ENCODE peak calls at places on chromosomes 5 and 9, in six cellular contexts. Z, H, C, G, E and Q are unnamed samples.

GRCh38 chr5:97752871-97753270 is 569.8 kb upstream of the RIOK2 start:
- DNase-seq in E (no peak), C (no peak), Z (no peak), G (no peak), H (no peak), Q (no peak)

GRCh38 chr5:1396029-1396816 is 49.0 kb downstream of the SLC6A3 start:
- DNase-seq in Z (no peak), E (no peak), G (peak), C (no peak), H (no peak), Q (no peak)

GRCh38 chr9:114845373-114845772 is 39.5 kb upstream of the TNFSF15 start:
- DNase-seq in H (no peak), Z (no peak), E (no peak), G (no peak), C (no peak), Q (no peak)

GRCh38 chr5:177507165-177507564 is 2.5 kb downstream of the DOK3 start:
- DNase-seq in G (no peak), Z (no peak), H (no peak), C (no peak), E (no peak), Q (no peak)

GRCh38 chr9:107039546-107039945 is 176.6 kb downstream of the ZNF462 start:
- DNase-seq in E (no peak), G (no peak), H (no peak), C (no peak), Z (no peak), Q (no peak)

GRCh38 chr5:78698218-78698751 is 49.7 kb upstream of the LHFPL2 start:
- DNase-seq in C (no peak), E (no peak), G (no peak), Z (no peak), H (no peak), Q (peak)

GRCh38 chr9:33638516-33638915 is 114.5 kb downstream of the ANKRD18B start:
- DNase-seq in G (no peak), H (no peak), Z (no peak), E (no peak), C (no peak), Q (no peak)

GRCh38 chr5:74316064-74316586 is 324.4 kb downstream of the ENC1 start:
- DNase-seq in G (peak), C (no peak), E (no peak), Z (no peak), H (no peak), Q (no peak)

GRCh38 chr5:100903036-100903887 is at the start of gene ST8SIA4:
- DNase-seq in C (peak), E (peak), G (peak), Z (peak), H (peak), Q (peak)

GRCh38 chr5:94667937-94668336 is 49.5 kb downstream of the SLF1 start:
- DNase-seq in G (no peak), E (no peak), Z (no peak), H (no peak), C (no peak), Q (no peak)

GRCh38 chr5:78574157-78574673 is 74.4 kb downstream of the LHFPL2 start:
- DNase-seq in C (no peak), H (peak), E (no peak), G (no peak), Z (no peak), Q (no peak)

GRCh38 chr5:78624992-78625391 is 23.6 kb downstream of the LHFPL2 start:
- DNase-seq in G (no peak), Z (no peak), C (no peak), E (no peak), H (no peak), Q (no peak)

GRCh38 chr9:98852463-98852735 is 44.9 kb downstream of the GALNT12 start:
- DNase-seq in C (no peak), Z (no peak), H (no peak), E (no peak), G (no peak), Q (no peak)

GRCh38 chr5:13831236-13831810 is 113.2 kb downstream of the DNAH5 start:
- DNase-seq in H (no peak), G (no peak), Z (no peak), C (no peak), E (no peak), Q (no peak)

GRCh38 chr9:89497181-89497963 is 541 bp downstream of the SEMA4D start:
- DNase-seq in C (no peak), H (no peak), G (no peak), Z (no peak), E (no peak), Q (no peak)

GRCh38 chr9:116152941-116153764 is 438 bp upstream of the PAPPA start:
- DNase-seq in Z (no peak), G (no peak), E (no peak), H (no peak), C (peak), Q (no peak)

GRCh38 chr9:89436963-89437625 is 60.8 kb downstream of the SEMA4D start:
- DNase-seq in E (no peak), H (peak), C (no peak), Z (peak), G (peak), Q (no peak)

GRCh38 chr5:2029206-2029605 is 146.5 kb upstream of the IRX4 start:
- DNase-seq in C (no peak), G (no peak), H (no peak), E (no peak), Z (no peak), Q (no peak)

GRCh38 chr5:6875376-6875775 is 162.1 kb downstream of the TENT4A start:
- DNase-seq in E (no peak), C (no peak), G (no peak), Z (no peak), H (no peak), Q (no peak)

GRCh38 chr5:149452665-149453617 is 73.8 kb upstream of the IL17B start:
- DNase-seq in G (peak), E (no peak), H (no peak), C (no peak), Z (no peak), Q (peak)

GRCh38 chr9:33443504-33444154 is 3.8 kb downstream of the AQP3 start:
- DNase-seq in G (no peak), Z (no peak), C (no peak), H (no peak), E (no peak), Q (no peak)

GRCh38 chr5:115297043-115297442 is 589 bp upstream of the CCDC112 start:
- DNase-seq in E (no peak), C (no peak), G (no peak), H (no peak), Z (no peak), Q (no peak)

GRCh38 chr9:81628897-81629296 is 60.5 kb downstream of the TLE1 start:
- DNase-seq in Z (no peak), C (no peak), E (no peak), G (no peak), H (no peak), Q (no peak)

GRCh38 chr5:176816043-176816745 is 5.8 kb downstream of the UNC5A start:
- DNase-seq in H (no peak), C (no peak), E (no peak), Z (no peak), G (no peak), Q (no peak)

GRCh38 chr5:66864240-66864884 is 268.2 kb downstream of the MAST4 start:
- DNase-seq in E (no peak), C (no peak), Z (no peak), G (no peak), H (no peak), Q (no peak)

GRCh38 chr5:80874162-80874561 is 86.0 kb upstream of the RASGRF2 start:
- DNase-seq in G (no peak), Z (no peak), E (no peak), C (no peak), H (no peak), Q (no peak)

GRCh38 chr9:14779566-14780022 is 57.1 kb upstream of the CER1 start:
- DNase-seq in H (no peak), G (peak), C (no peak), Z (no peak), E (no peak), Q (no peak)

GRCh38 chr5:140608730-140609520 is 24.1 kb downstream of the CD14 start:
- DNase-seq in E (no peak), H (no peak), G (no peak), Z (no peak), C (no peak), Q (peak)

GRCh38 chr5:122153230-122153629 is 23.9 kb downstream of the ZNF474 start:
- DNase-seq in C (no peak), E (no peak), Z (no peak), G (no peak), H (no peak), Q (no peak)

GRCh38 chr5:62606878-62607277 is 28.3 kb downstream of the LRRC70 start:
- DNase-seq in E (no peak), C (no peak), G (no peak), H (no peak), Z (no peak), Q (no peak)

GRCh38 chr5:62937661-62938558 is 359.3 kb downstream of the LRRC70 start:
- DNase-seq in E (no peak), G (no peak), Z (no peak), C (no peak), H (no peak), Q (no peak)

DNA sequence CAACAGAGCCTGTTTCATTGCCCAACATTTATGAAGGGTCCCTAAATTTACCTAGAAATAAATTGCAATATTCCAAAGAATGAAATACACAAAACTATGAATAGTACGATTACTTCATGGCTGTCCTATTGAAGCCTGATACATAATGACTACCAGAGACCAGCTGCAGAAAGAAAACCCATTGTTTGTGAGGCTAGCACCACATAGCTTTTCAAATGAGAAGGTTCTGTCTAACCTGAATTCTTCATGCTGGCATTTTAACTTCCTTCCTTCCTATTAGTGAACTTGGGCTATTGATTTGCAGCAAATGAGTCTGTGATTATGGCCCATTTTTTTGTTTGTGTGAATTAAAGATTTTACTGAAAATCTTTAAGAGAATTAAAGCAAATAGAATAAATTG is 47.3 kb downstream of the MEGF10 start:
- DNase-seq in E (no peak), C (no peak), Z (no peak), G (no peak), H (no peak), Q (no peak)
- H3K27ac ChIP-seq in E (peak), C (no peak), Z (no peak), G (no peak), H (no peak), Q (no peak)

GRCh38 chr9:129777769-129778130 is 24.9 kb upstream of the PTGES start:
- DNase-seq in H (no peak), G (no peak), E (no peak), Z (no peak), C (no peak), Q (no peak)
- H3K27ac ChIP-seq in H (no peak), G (peak), E (no peak), Z (no peak), C (no peak), Q (peak)

GRCh38 chr9:92666912-92667532 is 2.9 kb downstream of the IPPK start:
- DNase-seq in C (no peak), E (no peak), G (no peak), Z (no peak), H (peak), Q (no peak)

GRCh38 chr9:92669890-92670708 is at the start of gene IPPK:
- DNase-seq in Z (peak), C (peak), H (peak), G (peak), E (peak), Q (peak)

GRCh38 chr9:92671323-92671722 is 1.4 kb upstream of the IPPK start:
- DNase-seq in G (peak), E (no peak), H (peak), Z (no peak), C (no peak), Q (no peak)

GRCh38 chr9:92669527-92669889 is 423 bp downstream of the IPPK start:
- DNase-seq in Z (peak), H (peak), G (no peak), E (no peak), C (no peak), Q (no peak)

DNA sequence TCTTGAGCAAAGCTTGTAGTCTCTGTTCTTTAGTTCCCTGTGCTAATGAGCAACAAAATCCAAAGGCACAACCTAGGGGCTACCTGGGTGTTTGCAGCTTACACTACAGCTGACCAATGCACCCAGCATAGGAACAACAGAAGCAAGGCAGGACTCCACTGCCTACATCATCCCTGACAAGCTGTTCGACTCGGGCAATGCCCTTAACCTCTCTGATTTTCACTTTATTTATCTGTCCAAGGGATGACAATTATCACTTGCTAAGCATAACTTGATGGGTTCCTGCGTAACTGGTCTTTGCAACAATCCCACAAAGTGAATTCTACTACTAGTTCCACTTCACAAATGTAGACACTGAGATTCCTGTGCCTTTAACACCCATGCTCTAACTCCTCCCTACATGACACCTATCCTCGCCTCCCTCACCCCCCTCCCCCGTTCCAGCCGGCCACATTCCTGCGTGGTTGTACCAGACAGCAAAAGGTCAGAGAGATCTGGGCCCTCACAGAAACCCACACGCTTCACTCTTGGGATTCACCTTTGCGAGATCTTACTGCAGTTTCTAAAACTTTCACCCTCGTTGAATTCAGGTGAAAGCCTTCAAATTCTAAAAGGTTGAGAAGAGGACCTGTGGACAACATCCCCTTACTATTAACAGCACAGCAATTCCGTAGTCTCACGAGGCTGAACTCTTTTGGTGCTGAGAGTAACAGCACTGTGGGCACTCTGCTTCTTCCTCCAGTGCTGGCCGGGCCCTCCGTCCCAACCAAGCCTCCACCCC is 995 bp downstream of the IPPK start:
- DNase-seq in C (no peak), G (peak), Z (no peak), H (peak), E (no peak), Q (no peak)
- H3K27ac ChIP-seq in C (no peak), G (no peak), Z (peak), H (peak), E (peak), Q (peak)

GRCh38 chr5:153626836-153627235 is 136.4 kb downstream of the GRIA1 start:
- DNase-seq in Z (no peak), E (no peak), C (no peak), H (no peak), G (no peak), Q (no peak)

GRCh38 chr5:153619706-153620105 is 129.2 kb downstream of the GRIA1 start:
- DNase-seq in H (no peak), E (no peak), C (no peak), Z (no peak), G (no peak), Q (no peak)

GRCh38 chr5:153623906-153624765 is 133.7 kb downstream of the GRIA1 start:
- DNase-seq in Z (no peak), G (no peak), E (no peak), H (no peak), C (no peak), Q (no peak)

GRCh38 chr5:153625826-153626354 is 135.4 kb downstream of the GRIA1 start:
- DNase-seq in G (no peak), Z (no peak), H (no peak), E (no peak), C (no peak), Q (no peak)

DNA sequence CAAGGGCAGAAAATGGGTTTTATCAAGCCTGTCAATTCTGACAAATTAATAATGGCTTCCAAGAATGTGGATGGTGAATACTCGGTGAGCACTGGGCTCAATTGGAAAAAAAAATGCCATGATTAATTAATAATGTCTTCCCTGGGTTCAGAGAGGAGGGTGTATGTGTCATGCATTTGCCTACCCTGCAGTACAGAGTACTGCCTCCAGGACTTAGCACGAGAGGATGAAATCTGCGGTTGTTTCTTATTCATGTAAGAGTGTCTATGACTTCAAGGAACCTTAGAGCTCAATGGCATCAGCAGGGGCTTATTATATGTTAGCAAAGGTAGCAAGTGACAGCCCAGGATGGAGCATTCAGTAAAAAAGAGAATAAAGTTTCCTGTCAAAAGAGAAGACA is 132.6 kb downstream of the GRIA1 start:
- DNase-seq in H (no peak), Z (no peak), E (no peak), C (no peak), G (no peak), Q (no peak)
- H3K27ac ChIP-seq in H (no peak), Z (no peak), E (no peak), C (no peak), G (no peak), Q (no peak)